ENCODE peak calls at places on chromosome 22, in eight cellular contexts. W is HCT116, F is mammary epithelial cell, A is endothelial cell of umbilical vein, E is kidney, T is Karpas-422, X is colonic mucosa, V is mesenchymal stem cell. O is an unnamed sample.

GRCh38 chr22:28247667-28248363 is 328.8 kb upstream of the PITPNB start:
- DNase-seq in X (no peak), W (no peak), T (no peak), E (no peak), A (no peak), V (no peak), F (no peak), O (no peak)

GRCh38 chr22:39290724-39291161 is 28.7 kb downstream of the RPL3 start:
- DNase-seq in W (no peak), E (peak; percentile 94), X (no peak), T (no peak), F (peak; percentile 94), V (peak; percentile 89), A (peak; percentile 64), O (peak; percentile 71)

GRCh38 chr22:29503811-29504372 is 23.9 kb downstream of the NEFH start:
- DNase-seq in V (peak; percentile 82), X (peak; percentile 29), T (no peak), E (no peak), A (no peak), F (no peak), W (no peak), O (peak; percentile 79)

GRCh38 chr22:44449061-44449682 is 48.9 kb downstream of the RTL6 start:
- DNase-seq in F (peak; percentile 87), E (peak; percentile 64), A (no peak), T (peak; percentile 21), X (no peak), V (peak; percentile 78), W (no peak), O (peak; percentile 93)

GRCh38 chr22:29458551-29458950 is 20.2 kb downstream of the RFPL1 start:
- DNase-seq in V (no peak), T (no peak), E (no peak), F (no peak), A (no peak), W (no peak), X (no peak), O (no peak)

GRCh38 chr22:49621601-49622210 is 206.0 kb downstream of the BRD1 start:
- DNase-seq in A (no peak), X (no peak), V (no peak), W (no peak), F (no peak), E (peak; percentile 62), T (no peak), O (no peak)

GRCh38 chr22:42281706-42282251 is 11.3 kb upstream of the TCF20 start:
- DNase-seq in X (no peak), W (no peak), E (peak; percentile 52), A (no peak), F (no peak), T (no peak), V (no peak), O (no peak)

GRCh38 chr22:19019029-19019678 is 83.1 kb upstream of the PRODH start:
- DNase-seq in X (no peak), E (no peak), F (no peak), T (no peak), A (no peak), W (no peak), V (no peak), O (no peak)

GRCh38 chr22:25166266-25167056 is 33.2 kb upstream of the CRYBB3 start:
- DNase-seq in T (no peak), F (no peak), W (no peak), X (no peak), A (no peak), V (no peak), E (no peak), O (no peak)

GRCh38 chr22:24455751-24456426 is 28.5 kb downstream of the ADORA2A start:
- DNase-seq in T (no peak), V (no peak), F (no peak), W (no peak), X (no peak), E (no peak), A (peak; percentile 63), O (no peak)

GRCh38 chr22:26127126-26127525 is 42.1 kb upstream of the SEZ6L start:
- DNase-seq in W (no peak), E (no peak), V (no peak), A (no peak), X (no peak), F (no peak), T (peak; percentile 76), O (no peak)

GRCh38 chr22:25030636-25031035 is 78.1 kb downstream of the KIAA1671 start:
- DNase-seq in V (no peak), W (no peak), T (no peak), F (no peak), A (no peak), E (peak; percentile 80), X (no peak), O (no peak)

GRCh38 chr22:41636467-41636866 is 15.4 kb downstream of the XRCC6 start:
- DNase-seq in T (no peak), V (no peak), W (no peak), X (no peak), A (no peak), E (no peak), F (peak; percentile 60), O (peak; percentile 30)

GRCh38 chr22:32760815-32761214 is 40.7 kb upstream of the TIMP3 start:
- DNase-seq in T (no peak), F (no peak), V (peak; percentile 35), X (no peak), W (no peak), A (no peak), E (peak; percentile 90), O (no peak)

GRCh38 chr22:32761251-32761903 is 40.1 kb upstream of the TIMP3 start:
- DNase-seq in X (no peak), F (no peak), E (peak; percentile 81), W (no peak), V (peak; percentile 83), A (no peak), T (no peak), O (peak; percentile 79)

GRCh38 chr22:32764330-32765116 is 37.0 kb upstream of the TIMP3 start:
- DNase-seq in A (no peak), E (peak; percentile 80), W (no peak), F (peak; percentile 60), T (no peak), V (peak; percentile 95), X (peak; percentile 38), O (peak; percentile 96)

GRCh38 chr22:32760396-32760795 is 41.1 kb upstream of the TIMP3 start:
- DNase-seq in X (no peak), A (no peak), T (no peak), V (no peak), F (no peak), E (no peak), W (no peak), O (no peak)

GRCh38 chr22:32765117-32765618 is 36.3 kb upstream of the TIMP3 start:
- DNase-seq in F (no peak), W (no peak), X (no peak), T (no peak), E (no peak), V (peak; percentile 66), A (no peak), O (no peak)
- H3K9ac ChIP-seq in F (no peak overlapping the region), W (no peak overlapping the region), X (no peak overlapping the region), T (no peak overlapping the region), E (no peak overlapping the region), V (peak overlapping the region; percentile 41), A (no peak overlapping the region), O (no peak overlapping the region)

DNA sequence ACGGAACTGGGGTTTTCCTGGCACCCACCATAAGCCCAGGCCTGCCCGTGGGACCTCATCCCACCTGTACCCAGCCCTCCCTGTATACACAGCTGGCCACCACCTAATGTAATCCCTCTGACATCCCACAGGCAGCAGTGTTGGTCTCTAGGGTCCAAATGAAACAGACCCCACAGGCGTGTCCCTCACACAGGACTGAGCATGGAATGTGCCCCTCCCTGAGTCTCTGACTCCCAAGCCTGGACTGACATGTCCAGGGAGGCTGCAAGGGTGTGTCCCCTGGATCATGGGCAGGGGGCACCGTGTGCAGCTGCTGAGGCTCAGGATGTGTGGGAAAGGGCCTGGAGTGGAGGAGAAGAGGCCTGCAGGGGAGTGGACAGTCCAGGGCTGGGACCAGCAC is 50.6 kb upstream of the PPARA start:
- DNase-seq in X (no peak), A (no peak), T (no peak), W (no peak), V (no peak), F (no peak), E (no peak), O (no peak)
- H3K9ac ChIP-seq in X (no peak overlapping the region), A (no peak overlapping the region), T (no peak overlapping the region), W (no peak overlapping the region), V (peak overlapping the region; percentile 44), F (no peak overlapping the region), E (no peak overlapping the region), O (no peak overlapping the region)

DNA sequence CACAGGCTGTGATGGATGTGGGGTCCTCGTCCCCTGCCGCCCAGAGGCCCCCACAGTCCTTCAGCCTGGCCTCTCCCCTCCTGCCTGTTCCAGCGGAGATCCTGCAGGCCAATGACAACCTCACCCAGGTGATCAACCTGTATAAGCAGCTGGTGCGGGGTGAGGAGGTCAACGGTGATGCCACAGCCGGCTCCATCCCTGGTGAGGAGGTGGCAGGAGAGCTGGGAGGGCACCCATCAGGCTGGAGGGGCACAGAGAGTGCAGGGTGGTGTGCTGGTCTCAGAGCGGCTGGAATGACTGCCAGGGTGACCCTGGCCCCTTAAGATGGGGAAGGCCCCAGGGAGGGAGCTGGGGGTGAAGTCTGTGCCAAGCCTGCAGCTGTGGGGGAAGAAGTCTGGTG is 14.6 kb upstream of the SH3BP1 start:
- DNase-seq in X (no peak), T (no peak), A (no peak), E (no peak), F (no peak), W (no peak), V (no peak), O (no peak)
- H3K9ac ChIP-seq in X (peak overlapping the region; percentile 17), T (no peak overlapping the region), A (no peak overlapping the region), E (no peak overlapping the region), F (no peak overlapping the region), W (no peak overlapping the region), V (no peak overlapping the region), O (no peak overlapping the region)

GRCh38 chr22:46770726-46771125 is 8.3 kb downstream of the TBC1D22A start:
- DNase-seq in A (peak; percentile 71), E (no peak), V (no peak), W (no peak), F (no peak), X (no peak), T (no peak), O (no peak)

GRCh38 chr22:46770151-46770641 is 7.7 kb downstream of the TBC1D22A start:
- DNase-seq in T (no peak), F (no peak), A (no peak), V (no peak), W (no peak), E (peak; percentile 76), X (no peak), O (no peak)

GRCh38 chr22:46769191-46769675 is 6.8 kb downstream of the TBC1D22A start:
- DNase-seq in F (no peak), E (peak; percentile 93), T (peak; percentile 77), W (no peak), V (no peak), X (no peak), A (no peak), O (no peak)

GRCh38 chr22:46767249-46767985 is 5.0 kb downstream of the TBC1D22A start:
- DNase-seq in T (no peak), V (no peak), F (no peak), A (no peak), E (no peak), X (no peak), W (no peak), O (no peak)

DNA sequence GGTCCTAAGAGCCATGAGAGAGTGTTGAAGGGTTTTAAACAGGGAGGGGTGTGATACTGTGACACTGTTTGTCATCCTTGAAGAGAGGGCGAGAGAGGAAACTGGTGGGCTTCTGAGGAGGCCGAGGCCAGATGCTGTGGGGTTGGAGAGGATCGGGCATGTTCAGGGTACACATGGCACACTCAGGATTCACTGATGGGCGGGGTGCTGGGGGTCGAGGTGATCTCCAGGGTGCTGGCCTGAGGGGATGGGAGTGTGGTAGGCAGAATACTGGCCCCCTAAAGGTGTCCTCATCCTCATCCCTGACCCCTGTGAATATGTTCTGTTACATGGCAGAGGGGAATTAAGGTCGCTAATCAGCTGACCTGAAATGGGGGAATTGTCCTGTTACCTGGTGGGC is 7.3 kb downstream of the TBC1D22A start:
- DNase-seq in W (no peak), A (no peak), V (no peak), E (no peak), T (no peak), F (no peak), X (no peak), O (no peak)
- H3K9ac ChIP-seq in W (no peak overlapping the region), A (no peak overlapping the region), V (no peak overlapping the region), E (no peak overlapping the region), T (peak overlapping the region; percentile 62), F (no peak overlapping the region), X (no peak overlapping the region), O (no peak overlapping the region)

O was measured in IMR-90.